ENCODE peak calls at places on chromosomes 3 and 15, in four cellular contexts. R, J, K and D are unnamed samples.

GRCh38 chr15:74406992-74407705 is 26.6 kb downstream of the SEMA7A start:
- DNase-seq in R (no peak), J (peak; percentile 84), K (peak; percentile 79), D (no peak)

GRCh38 chr3:62065985-62066693 is 307.2 kb downstream of the FEZF2 start:
- DNase-seq in R (no peak), J (no peak), K (peak; percentile 35), D (no peak)

GRCh38 chr15:95872366-95872771 is 458.1 kb upstream of the NR2F2 start:
- DNase-seq in R (no peak), J (no peak), K (no peak), D (no peak)

GRCh38 chr3:152377184-152377570 is 108.4 kb downstream of the MBNL1 start:
- DNase-seq in R (no peak), J (no peak), K (no peak), D (no peak)

GRCh38 chr3:197750863-197751737 is 1.4 kb downstream of the FYTTD1 start:
- DNase-seq in R (peak; percentile 41), J (no peak), K (no peak), D (peak; percentile 78)

GRCh38 chr15:87403973-87404372 is 852.6 kb downstream of the NTRK3 start:
- DNase-seq in R (no peak), J (no peak), K (no peak), D (no peak)

GRCh38 chr15:31379042-31379441 is 52.4 kb downstream of the KLF13 start:
- DNase-seq in R (no peak), J (no peak), K (no peak), D (peak; percentile 15)

GRCh38 chr3:105354429-105354828 is 12.3 kb upstream of the ALCAM start:
- DNase-seq in R (no peak), J (no peak), K (no peak), D (no peak)

GRCh38 chr3:3177861-3178497 is 1.5 kb downstream of the CRBN start:
- DNase-seq in R (no peak), J (no peak), K (no peak), D (no peak)

GRCh38 chr3:181629701-181630100 is 82.0 kb upstream of the SOX2 start:
- DNase-seq in R (no peak), J (no peak), K (no peak), D (no peak)

GRCh38 chr15:85710340-85710842 is 84.3 kb downstream of the KLHL25 start:
- DNase-seq in R (no peak), J (no peak), K (no peak), D (no peak)

GRCh38 chr15:69718916-69719315 is 266.3 kb downstream of the RPLP1 start:
- DNase-seq in R (peak; percentile 42), J (no peak), K (no peak), D (no peak)